ENCODE peak calls at places on chromosomes 2 and 18, in eight cellular contexts. A, H, P, K, B, M, S and R are unnamed samples.

GRCh38 chr2:181848356-181848876 is 43.1 kb upstream of the ITPRID2 start:
- DNase-seq in A (no peak), H (no peak), P (no peak), K (no peak), B (no peak), M (no peak), S (no peak), R (no peak)

GRCh38 chr2:73933194-73933593 is 6.5 kb downstream of the DGUOK start:
- DNase-seq in A (no peak), H (no peak), P (no peak), K (no peak), B (no peak), M (no peak), S (no peak), R (no peak)

GRCh38 chr2:96207778-96208143 is 866 bp downstream of the STARD7 start:
- DNase-seq in A (no peak), H (peak; percentile 32), P (no peak), K (no peak), B (no peak), M (no peak), S (peak; percentile 7), R (no peak)

GRCh38 chr2:113225505-113226259 is 51.9 kb downstream of the PSD4 start:
- DNase-seq in A (no peak), H (peak; percentile 48), P (no peak), K (no peak), B (peak; percentile 15), M (no peak), S (no peak), R (no peak)

GRCh38 chr18:79395761-79396404 is at the start of gene NFATC1:
- DNase-seq in A (peak; percentile 74), H (peak; percentile 86), P (peak; percentile 90), K (peak; percentile 78), B (peak; percentile 38), M (peak; percentile 59), S (peak; percentile 74), R (peak; percentile 34)

GRCh38 chr2:197170137-197170682 is 140.4 kb downstream of the ANKRD44 start:
- DNase-seq in A (no peak), H (no peak), P (no peak), K (no peak), B (no peak), M (no peak), S (no peak), R (no peak)

GRCh38 chr18:76494541-76495403 is at the start of gene ZNF516:
- DNase-seq in A (no peak), H (peak; percentile 75), P (no peak), K (no peak), B (no peak), M (no peak), S (no peak), R (no peak)

GRCh38 chr2:28683100-28683706 is 68.4 kb upstream of the PPP1CB start:
- DNase-seq in A (no peak), H (peak; percentile 19), P (no peak), K (no peak), B (peak; percentile 10), M (no peak), S (no peak), R (peak; percentile 85)